ENCODE peak calls at places on chromosomes 7 and 10, in eight cellular contexts. One of them, this sample, is unnamed.

GRCh38 chr7:142549007-142549406 is 200.3 kb upstream of the PRSS1 start:
- DNase-seq in sigmoid colon: no peak
- DNase-seq in fibroblast of pulmonary artery: peak
- DNase-seq in midbrain: no peak
- DNase-seq in AG09319: no peak
- DNase-seq in pons: no peak
- DNase-seq in GM19239: no peak
- DNase-seq in testis: no peak
- DNase-seq in this sample: no peak

GRCh38 chr7:505171-505570 is 14.5 kb downstream of the PDGFA start:
- DNase-seq in sigmoid colon: peak
- DNase-seq in fibroblast of pulmonary artery: no peak
- DNase-seq in midbrain: no peak
- DNase-seq in AG09319: no peak
- DNase-seq in pons: no peak
- DNase-seq in GM19239: no peak
- DNase-seq in testis: no peak
- DNase-seq in this sample: no peak

GRCh38 chr10:78782441-78782840 is 286.3 kb upstream of the ZMIZ1 start:
- DNase-seq in sigmoid colon: no peak
- DNase-seq in fibroblast of pulmonary artery: no peak
- DNase-seq in midbrain: no peak
- DNase-seq in AG09319: no peak
- DNase-seq in pons: no peak
- DNase-seq in GM19239: no peak
- DNase-seq in testis: no peak
- DNase-seq in this sample: no peak

GRCh38 chr7:129569811-129570215 is 41.7 kb upstream of the NRF1 start:
- DNase-seq in sigmoid colon: no peak
- DNase-seq in fibroblast of pulmonary artery: peak
- DNase-seq in midbrain: no peak
- DNase-seq in AG09319: peak
- DNase-seq in pons: no peak
- DNase-seq in GM19239: no peak
- DNase-seq in testis: no peak
- DNase-seq in this sample: no peak

GRCh38 chr7:95607477-95608010 is 11.2 kb upstream of the PDK4 start:
- DNase-seq in sigmoid colon: peak
- DNase-seq in fibroblast of pulmonary artery: no peak
- DNase-seq in midbrain: no peak
- DNase-seq in AG09319: no peak
- DNase-seq in pons: no peak
- DNase-seq in GM19239: no peak
- DNase-seq in testis: no peak
- DNase-seq in this sample: no peak

GRCh38 chr7:123715198-123715597 is 33.6 kb downstream of the WASL start:
- DNase-seq in sigmoid colon: no peak
- DNase-seq in fibroblast of pulmonary artery: no peak
- DNase-seq in midbrain: no peak
- DNase-seq in AG09319: no peak
- DNase-seq in pons: no peak
- DNase-seq in GM19239: no peak
- DNase-seq in testis: no peak
- DNase-seq in this sample: no peak

GRCh38 chr7:50351267-50351666 is 46.8 kb downstream of the IKZF1 start:
- DNase-seq in sigmoid colon: no peak
- DNase-seq in fibroblast of pulmonary artery: no peak
- DNase-seq in midbrain: no peak
- DNase-seq in AG09319: no peak
- DNase-seq in pons: no peak
- DNase-seq in GM19239: no peak
- DNase-seq in testis: no peak
- DNase-seq in this sample: no peak

GRCh38 chr7:47931005-47931787 is 17.1 kb downstream of the PKD1L1 start:
- DNase-seq in sigmoid colon: no peak
- DNase-seq in fibroblast of pulmonary artery: no peak
- DNase-seq in midbrain: no peak
- DNase-seq in AG09319: no peak
- DNase-seq in pons: no peak
- DNase-seq in GM19239: no peak
- DNase-seq in testis: no peak
- DNase-seq in this sample: no peak

GRCh38 chr7:137985253-137985896 is 16.5 kb downstream of the CREB3L2 start:
- DNase-seq in sigmoid colon: no peak
- DNase-seq in fibroblast of pulmonary artery: peak
- DNase-seq in midbrain: no peak
- DNase-seq in AG09319: no peak
- DNase-seq in pons: no peak
- DNase-seq in GM19239: no peak
- DNase-seq in testis: no peak
- DNase-seq in this sample: no peak

GRCh38 chr10:26556756-26557640 is 118.9 kb downstream of the APBB1IP start:
- DNase-seq in sigmoid colon: no peak
- DNase-seq in fibroblast of pulmonary artery: peak
- DNase-seq in midbrain: peak
- DNase-seq in AG09319: peak
- DNase-seq in pons: peak
- DNase-seq in GM19239: peak
- DNase-seq in testis: peak
- DNase-seq in this sample: peak

GRCh38 chr10:61931620-61932332 is 30.3 kb downstream of the ARID5B start:
- DNase-seq in sigmoid colon: no peak
- DNase-seq in fibroblast of pulmonary artery: no peak
- DNase-seq in midbrain: no peak
- DNase-seq in AG09319: no peak
- DNase-seq in pons: no peak
- DNase-seq in GM19239: no peak
- DNase-seq in testis: no peak
- DNase-seq in this sample: no peak

GRCh38 chr7:88399036-88399435 is 92.3 kb upstream of the STEAP4 start:
- DNase-seq in sigmoid colon: no peak
- DNase-seq in fibroblast of pulmonary artery: no peak
- DNase-seq in midbrain: no peak
- DNase-seq in AG09319: no peak
- DNase-seq in pons: no peak
- DNase-seq in GM19239: no peak
- DNase-seq in testis: no peak
- DNase-seq in this sample: no peak

GRCh38 chr7:34748244-34749039 is 90.4 kb downstream of the NPSR1 start:
- DNase-seq in sigmoid colon: no peak
- DNase-seq in fibroblast of pulmonary artery: peak
- DNase-seq in midbrain: no peak
- DNase-seq in AG09319: peak
- DNase-seq in pons: peak
- DNase-seq in GM19239: no peak
- DNase-seq in testis: peak
- DNase-seq in this sample: no peak

GRCh38 chr7:108211382-108212201 is 81.4 kb upstream of the LAMB4 start:
- DNase-seq in sigmoid colon: no peak
- DNase-seq in fibroblast of pulmonary artery: peak
- DNase-seq in midbrain: no peak
- DNase-seq in AG09319: no peak
- DNase-seq in pons: no peak
- DNase-seq in GM19239: no peak
- DNase-seq in testis: no peak
- DNase-seq in this sample: peak

GRCh38 chr10:69936091-69936490 is 116.6 kb upstream of the MACROH2A2 start:
- DNase-seq in sigmoid colon: no peak
- DNase-seq in fibroblast of pulmonary artery: no peak
- DNase-seq in midbrain: peak
- DNase-seq in AG09319: no peak
- DNase-seq in pons: no peak
- DNase-seq in GM19239: peak
- DNase-seq in testis: no peak
- DNase-seq in this sample: peak

GRCh38 chr10:60480865-60481563 is 91.3 kb upstream of the ANK3 start:
- DNase-seq in sigmoid colon: no peak
- DNase-seq in fibroblast of pulmonary artery: peak
- DNase-seq in midbrain: peak
- DNase-seq in AG09319: peak
- DNase-seq in pons: peak
- DNase-seq in GM19239: no peak
- DNase-seq in testis: peak
- DNase-seq in this sample: no peak

GRCh38 chr10:95430231-95430951 is 130.8 kb downstream of the SORBS1 start:
- DNase-seq in sigmoid colon: peak
- DNase-seq in fibroblast of pulmonary artery: peak
- DNase-seq in midbrain: peak
- DNase-seq in AG09319: peak
- DNase-seq in pons: peak
- DNase-seq in GM19239: peak
- DNase-seq in testis: peak
- DNase-seq in this sample: peak

GRCh38 chr7:102463841-102464576 is 654 bp downstream of the ALKBH4 start:
- DNase-seq in sigmoid colon: no peak
- DNase-seq in fibroblast of pulmonary artery: no peak
- DNase-seq in midbrain: no peak
- DNase-seq in AG09319: no peak
- DNase-seq in pons: no peak
- DNase-seq in GM19239: no peak
- DNase-seq in testis: no peak
- DNase-seq in this sample: peak

GRCh38 chr7:73865738-73866445 is 4.9 kb downstream of the TMEM270 start:
- DNase-seq in sigmoid colon: no peak
- DNase-seq in fibroblast of pulmonary artery: peak
- DNase-seq in midbrain: peak
- DNase-seq in AG09319: no peak
- DNase-seq in pons: peak
- DNase-seq in GM19239: no peak
- DNase-seq in testis: peak
- DNase-seq in this sample: peak

GRCh38 chr10:69345402-69345801 is 67.1 kb downstream of the HK1 start:
- DNase-seq in sigmoid colon: no peak
- DNase-seq in fibroblast of pulmonary artery: no peak
- DNase-seq in midbrain: no peak
- DNase-seq in AG09319: no peak
- DNase-seq in pons: no peak
- DNase-seq in GM19239: no peak
- DNase-seq in testis: no peak
- DNase-seq in this sample: no peak

GRCh38 chr10:71396084-71396713 is 521 bp upstream of the CDH23 start:
- DNase-seq in sigmoid colon: peak
- DNase-seq in fibroblast of pulmonary artery: peak
- DNase-seq in midbrain: peak
- DNase-seq in AG09319: no peak
- DNase-seq in pons: peak
- DNase-seq in GM19239: no peak
- DNase-seq in testis: peak
- DNase-seq in this sample: peak

GRCh38 chr7:85090138-85090537 is 96.7 kb downstream of the SEMA3D start:
- DNase-seq in sigmoid colon: peak
- DNase-seq in fibroblast of pulmonary artery: peak
- DNase-seq in midbrain: no peak
- DNase-seq in AG09319: no peak
- DNase-seq in pons: peak
- DNase-seq in GM19239: no peak
- DNase-seq in testis: no peak
- DNase-seq in this sample: no peak

GRCh38 chr10:87915989-87916388 is 52.6 kb downstream of the PTEN start:
- DNase-seq in sigmoid colon: no peak
- DNase-seq in fibroblast of pulmonary artery: peak
- DNase-seq in midbrain: no peak
- DNase-seq in AG09319: no peak
- DNase-seq in pons: no peak
- DNase-seq in GM19239: no peak
- DNase-seq in testis: no peak
- DNase-seq in this sample: no peak

GRCh38 chr10:78856421-78856820 is 212.3 kb upstream of the ZMIZ1 start:
- DNase-seq in sigmoid colon: no peak
- DNase-seq in fibroblast of pulmonary artery: peak
- DNase-seq in midbrain: peak
- DNase-seq in AG09319: no peak
- DNase-seq in pons: peak
- DNase-seq in GM19239: no peak
- DNase-seq in testis: no peak
- DNase-seq in this sample: no peak

GRCh38 chr10:68184546-68184945 is 47.4 kb downstream of the ATOH7 start:
- DNase-seq in sigmoid colon: no peak
- DNase-seq in fibroblast of pulmonary artery: peak
- DNase-seq in midbrain: no peak
- DNase-seq in AG09319: no peak
- DNase-seq in pons: no peak
- DNase-seq in GM19239: no peak
- DNase-seq in testis: no peak
- DNase-seq in this sample: no peak

GRCh38 chr10:122149607-122150505 is 121.2 kb upstream of the BTBD16 start:
- DNase-seq in sigmoid colon: peak
- DNase-seq in fibroblast of pulmonary artery: peak
- DNase-seq in midbrain: no peak
- DNase-seq in AG09319: no peak
- DNase-seq in pons: no peak
- DNase-seq in GM19239: no peak
- DNase-seq in testis: no peak
- DNase-seq in this sample: no peak

GRCh38 chr7:37390149-37390548 is 58.5 kb downstream of the ELMO1 start:
- DNase-seq in sigmoid colon: no peak
- DNase-seq in fibroblast of pulmonary artery: no peak
- DNase-seq in midbrain: no peak
- DNase-seq in AG09319: no peak
- DNase-seq in pons: no peak
- DNase-seq in GM19239: no peak
- DNase-seq in testis: no peak
- DNase-seq in this sample: no peak

GRCh38 chr10:14645239-14645960 is 129.3 kb downstream of the FAM107B start:
- DNase-seq in sigmoid colon: no peak
- DNase-seq in fibroblast of pulmonary artery: no peak
- DNase-seq in midbrain: no peak
- DNase-seq in AG09319: no peak
- DNase-seq in pons: no peak
- DNase-seq in GM19239: no peak
- DNase-seq in testis: no peak
- DNase-seq in this sample: peak

GRCh38 chr7:149823631-149824199 is 14.5 kb upstream of the ZNF862 start:
- DNase-seq in sigmoid colon: no peak
- DNase-seq in fibroblast of pulmonary artery: no peak
- DNase-seq in midbrain: no peak
- DNase-seq in AG09319: no peak
- DNase-seq in pons: no peak
- DNase-seq in GM19239: no peak
- DNase-seq in testis: no peak
- DNase-seq in this sample: no peak

GRCh38 chr10:3074145-3074665 is 6.9 kb downstream of the PFKP start:
- DNase-seq in sigmoid colon: peak
- DNase-seq in fibroblast of pulmonary artery: no peak
- DNase-seq in midbrain: no peak
- DNase-seq in AG09319: no peak
- DNase-seq in pons: no peak
- DNase-seq in GM19239: no peak
- DNase-seq in testis: no peak
- DNase-seq in this sample: no peak

GRCh38 chr7:11236680-11237079 is 263.0 kb downstream of the PHF14 start:
- DNase-seq in sigmoid colon: no peak
- DNase-seq in fibroblast of pulmonary artery: peak
- DNase-seq in midbrain: no peak
- DNase-seq in AG09319: no peak
- DNase-seq in pons: no peak
- DNase-seq in GM19239: no peak
- DNase-seq in testis: no peak
- DNase-seq in this sample: no peak

GRCh38 chr10:5530846-5531557 is 6.2 kb downstream of the CALML3 start:
- DNase-seq in sigmoid colon: peak
- DNase-seq in fibroblast of pulmonary artery: no peak
- DNase-seq in midbrain: no peak
- DNase-seq in AG09319: no peak
- DNase-seq in pons: no peak
- DNase-seq in GM19239: no peak
- DNase-seq in testis: no peak
- DNase-seq in this sample: no peak

GRCh38 chr10:62069452-62070191 is 168.1 kb downstream of the ARID5B start:
- DNase-seq in sigmoid colon: no peak
- DNase-seq in fibroblast of pulmonary artery: no peak
- DNase-seq in midbrain: no peak
- DNase-seq in AG09319: no peak
- DNase-seq in pons: no peak
- DNase-seq in GM19239: no peak
- DNase-seq in testis: no peak
- DNase-seq in this sample: no peak

GRCh38 chr7:146359181-146359580 is 242.6 kb downstream of the CNTNAP2 start:
- DNase-seq in sigmoid colon: no peak
- DNase-seq in fibroblast of pulmonary artery: no peak
- DNase-seq in midbrain: no peak
- DNase-seq in AG09319: no peak
- DNase-seq in pons: no peak
- DNase-seq in GM19239: no peak
- DNase-seq in testis: no peak
- DNase-seq in this sample: no peak

This sample was measured in activated CD8-positive, alpha-beta T cell treated with anti-CD3 and anti-CD28 coated beads for 36 hours.